ENCODE peak calls at places on chromosome 4, in four cellular contexts. One of them, this sample, is unnamed.

GRCh38 chr4:38193464-38193863 is 233.3 kb downstream of the PTTG2 start:
- DNase-seq in MM.1S: no peak
- DNase-seq in CD8-positive, alpha-beta T cell: no peak
- DNase-seq in A549: no peak
- DNase-seq in this sample: peak; percentile 30

GRCh38 chr4:109614015-109614414 is 54.0 kb downstream of the MCUB start:
- DNase-seq in MM.1S: no peak
- DNase-seq in CD8-positive, alpha-beta T cell: no peak
- DNase-seq in A549: no peak
- DNase-seq in this sample: no peak

GRCh38 chr4:5908836-5909235 is 15.9 kb upstream of the CRMP1 start:
- DNase-seq in MM.1S: no peak
- DNase-seq in CD8-positive, alpha-beta T cell: no peak
- DNase-seq in A549: no peak
- DNase-seq in this sample: no peak

GRCh38 chr4:73978886-73979285 is 2.9 kb downstream of the PF4 start:
- DNase-seq in MM.1S: no peak
- DNase-seq in CD8-positive, alpha-beta T cell: no peak
- DNase-seq in A549: no peak
- DNase-seq in this sample: no peak

GRCh38 chr4:112214397-112215264 is 17.0 kb upstream of the AP1AR start:
- DNase-seq in MM.1S: peak; percentile 19
- DNase-seq in CD8-positive, alpha-beta T cell: no peak
- DNase-seq in A549: peak; percentile 46
- DNase-seq in this sample: peak; percentile 20

GRCh38 chr4:139299536-139299935 is 1.8 kb upstream of the NAA15 start:
- DNase-seq in MM.1S: no peak
- DNase-seq in CD8-positive, alpha-beta T cell: no peak
- DNase-seq in A549: no peak
- DNase-seq in this sample: no peak

GRCh38 chr4:73653695-73654106 is 33.5 kb upstream of the RASSF6 start:
- DNase-seq in MM.1S: peak; percentile 85
- DNase-seq in CD8-positive, alpha-beta T cell: no peak
- DNase-seq in A549: peak; percentile 34
- DNase-seq in this sample: peak; percentile 27

GRCh38 chr4:3295837-3296624 is 3.2 kb downstream of the RGS12 start:
- DNase-seq in MM.1S: no peak
- DNase-seq in CD8-positive, alpha-beta T cell: no peak
- DNase-seq in A549: no peak
- DNase-seq in this sample: no peak

GRCh38 chr4:112704991-112705845 is 68.3 kb downstream of the LARP7 start:
- DNase-seq in MM.1S: no peak
- DNase-seq in CD8-positive, alpha-beta T cell: no peak
- DNase-seq in A549: peak; percentile 18
- DNase-seq in this sample: peak; percentile 67

GRCh38 chr4:155787113-155787710 is 28.4 kb downstream of the GUCY1B1 start:
- DNase-seq in MM.1S: peak; percentile 80
- DNase-seq in CD8-positive, alpha-beta T cell: no peak
- DNase-seq in A549: peak; percentile 10
- DNase-seq in this sample: peak; percentile 67

GRCh38 chr4:3870567-3870962 is 104.4 kb downstream of the ADRA2C start:
- DNase-seq in MM.1S: no peak
- DNase-seq in CD8-positive, alpha-beta T cell: no peak
- DNase-seq in A549: no peak
- DNase-seq in this sample: no peak

GRCh38 chr4:38902695-38903094 is 35.1 kb downstream of the FAM114A1 start:
- DNase-seq in MM.1S: peak; percentile 63
- DNase-seq in CD8-positive, alpha-beta T cell: no peak
- DNase-seq in A549: peak; percentile 44
- DNase-seq in this sample: peak; percentile 23

DNA sequence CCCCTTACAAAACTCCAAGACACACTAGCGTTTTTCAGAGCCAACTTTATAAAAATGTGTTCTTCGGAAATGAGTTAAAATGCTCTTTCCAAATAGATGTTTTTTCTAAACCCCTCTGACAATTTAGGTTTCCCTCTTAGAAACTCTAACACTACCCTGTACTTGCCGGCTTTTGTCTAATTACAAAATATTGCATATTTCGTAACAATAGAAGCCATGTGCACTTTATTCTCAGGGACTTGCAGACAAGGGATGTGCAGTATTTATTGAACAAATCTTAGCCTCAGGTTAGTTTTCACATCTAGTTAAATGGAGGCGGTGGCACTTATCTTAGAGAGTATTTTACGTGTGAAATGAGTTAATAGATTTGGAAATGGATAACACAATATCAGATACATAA is 547 bp upstream of the PABPC4L start:
- DNase-seq in MM.1S: no peak
- DNase-seq in CD8-positive, alpha-beta T cell: no peak
- DNase-seq in A549: no peak
- DNase-seq in this sample: peak; percentile 40
- H3K4me3 ChIP-seq in MM.1S: no peak overlapping the region
- H3K4me3 ChIP-seq in CD8-positive, alpha-beta T cell: no peak overlapping the region
- H3K4me3 ChIP-seq in A549: no peak overlapping the region
- H3K4me3 ChIP-seq in this sample: no peak overlapping the region

GRCh38 chr4:108512615-108513505 is 107.5 kb upstream of the RPL34 start:
- DNase-seq in MM.1S: no peak
- DNase-seq in CD8-positive, alpha-beta T cell: peak; percentile 50
- DNase-seq in A549: no peak
- DNase-seq in this sample: peak; percentile 56
- TF ChIP-seq CTCF in MM.1S: no peak
- TF ChIP-seq CTCF in CD8-positive, alpha-beta T cell: peak; percentile 53
- TF ChIP-seq CTCF in A549: no peak
- TF ChIP-seq CTCF in this sample: peak; percentile 40

GRCh38 chr4:114598191-114599121 is at the start of gene UGT8:
- DNase-seq in MM.1S: no peak
- DNase-seq in CD8-positive, alpha-beta T cell: peak; percentile 23
- DNase-seq in A549: no peak
- DNase-seq in this sample: peak; percentile 66
- H3K27ac ChIP-seq in MM.1S: no peak within 1 kb of the TSS
- H3K27ac ChIP-seq in CD8-positive, alpha-beta T cell: no peak within 1 kb of the TSS
- H3K27ac ChIP-seq in A549: no peak within 1 kb of the TSS
- H3K27ac ChIP-seq in this sample: no peak within 1 kb of the TSS

GRCh38 chr4:89024051-89024675 is 32.8 kb downstream of the FAM13A start:
- DNase-seq in MM.1S: peak; percentile 78
- DNase-seq in CD8-positive, alpha-beta T cell: peak; percentile 56
- DNase-seq in A549: peak; percentile 30
- DNase-seq in this sample: peak; percentile 78

GRCh38 chr4:89022426-89023128 is 34.4 kb downstream of the FAM13A start:
- DNase-seq in MM.1S: no peak
- DNase-seq in CD8-positive, alpha-beta T cell: no peak
- DNase-seq in A549: no peak
- DNase-seq in this sample: no peak

GRCh38 chr4:89021678-89022077 is 35.3 kb downstream of the FAM13A start:
- DNase-seq in MM.1S: no peak
- DNase-seq in CD8-positive, alpha-beta T cell: no peak
- DNase-seq in A549: no peak
- DNase-seq in this sample: no peak

GRCh38 chr4:89023140-89023539 is 33.8 kb downstream of the FAM13A start:
- DNase-seq in MM.1S: no peak
- DNase-seq in CD8-positive, alpha-beta T cell: no peak
- DNase-seq in A549: no peak
- DNase-seq in this sample: no peak

GRCh38 chr4:89021062-89021461 is 35.9 kb downstream of the FAM13A start:
- DNase-seq in MM.1S: no peak
- DNase-seq in CD8-positive, alpha-beta T cell: no peak
- DNase-seq in A549: no peak
- DNase-seq in this sample: no peak
- H3K4me3 ChIP-seq in MM.1S: no peak overlapping the region
- H3K4me3 ChIP-seq in CD8-positive, alpha-beta T cell: no peak overlapping the region
- H3K4me3 ChIP-seq in A549: no peak overlapping the region
- H3K4me3 ChIP-seq in this sample: no peak overlapping the region

This sample was measured in cardiac muscle cell.